ENCODE peak calls at places on chromosomes 2 and 18, in seven cellular contexts. D, X, U, R, A, F and C are unnamed samples.

GRCh38 chr2:57333221-57333620 is 713.4 kb upstream of the VRK2 start:
- DNase-seq in D (no peak), X (no peak), U (no peak), R (no peak), A (no peak), F (no peak), C (no peak)

GRCh38 chr18:33355263-33355662 is 85.3 kb downstream of the CCDC178 start:
- DNase-seq in D (no peak), X (no peak), U (no peak), R (no peak), A (no peak), F (no peak), C (no peak)

GRCh38 chr2:120319686-120320317 is 26.1 kb upstream of the INHBB start:
- DNase-seq in D (no peak), X (no peak), U (no peak), R (no peak), A (no peak), F (no peak), C (no peak)

GRCh38 chr2:14790041-14790640 is 157.6 kb downstream of the LRATD1 start:
- DNase-seq in D (no peak), X (no peak), U (no peak), R (no peak), A (no peak), F (no peak), C (no peak)

GRCh38 chr2:107001964-107002696 is 116.2 kb upstream of the ST6GAL2 start:
- DNase-seq in D (no peak), X (no peak), U (no peak), R (no peak), A (no peak), F (no peak), C (no peak)

GRCh38 chr2:105294844-105295481 is 34.6 kb downstream of the TGFBRAP1 start:
- DNase-seq in D (no peak), X (peak; percentile 59), U (peak; percentile 64), R (peak; percentile 43), A (peak; percentile 82), F (peak; percentile 44), C (peak; percentile 30)

GRCh38 chr18:35203001-35203553 is 37.8 kb upstream of the ZNF397 start:
- DNase-seq in D (no peak), X (no peak), U (no peak), R (no peak), A (no peak), F (no peak), C (peak; percentile 5)

GRCh38 chr18:3305354-3305762 is 43.4 kb downstream of the MYL12B start:
- DNase-seq in D (no peak), X (no peak), U (no peak), R (no peak), A (no peak), F (no peak), C (no peak)

GRCh38 chr2:59339121-59339836 is 1098.2 kb upstream of the FANCL start:
- DNase-seq in D (no peak), X (no peak), U (no peak), R (no peak), A (no peak), F (no peak), C (no peak)

GRCh38 chr2:164831887-164832286 is 9.7 kb downstream of the COBLL1 start:
- DNase-seq in D (no peak), X (no peak), U (no peak), R (no peak), A (no peak), F (no peak), C (no peak)

GRCh38 chr2:58834404-58834803 is 593.3 kb upstream of the FANCL start:
- DNase-seq in D (no peak), X (peak; percentile 4), U (peak; percentile 21), R (no peak), A (no peak), F (no peak), C (peak; percentile 7)

GRCh38 chr2:42652086-42652485 is 83.7 kb downstream of the MTA3 start:
- DNase-seq in D (no peak), X (no peak), U (no peak), R (no peak), A (no peak), F (no peak), C (no peak)

GRCh38 chr2:123791716-123792115 is 233.4 kb upstream of the CNTNAP5 start:
- DNase-seq in D (no peak), X (no peak), U (no peak), R (no peak), A (peak; percentile 58), F (no peak), C (no peak)

GRCh38 chr18:55546873-55547704 is 40.9 kb downstream of the TCF4 start:
- DNase-seq in D (no peak), X (no peak), U (no peak), R (no peak), A (no peak), F (no peak), C (no peak)

GRCh38 chr2:238143239-238143951 is 4.9 kb downstream of the KLHL30 start:
- DNase-seq in D (no peak), X (no peak), U (no peak), R (peak; percentile 54), A (no peak), F (no peak), C (no peak)

GRCh38 chr18:49582579-49582978 is 20.7 kb downstream of the LIPG start:
- DNase-seq in D (no peak), X (no peak), U (no peak), R (no peak), A (no peak), F (no peak), C (no peak)

DNA sequence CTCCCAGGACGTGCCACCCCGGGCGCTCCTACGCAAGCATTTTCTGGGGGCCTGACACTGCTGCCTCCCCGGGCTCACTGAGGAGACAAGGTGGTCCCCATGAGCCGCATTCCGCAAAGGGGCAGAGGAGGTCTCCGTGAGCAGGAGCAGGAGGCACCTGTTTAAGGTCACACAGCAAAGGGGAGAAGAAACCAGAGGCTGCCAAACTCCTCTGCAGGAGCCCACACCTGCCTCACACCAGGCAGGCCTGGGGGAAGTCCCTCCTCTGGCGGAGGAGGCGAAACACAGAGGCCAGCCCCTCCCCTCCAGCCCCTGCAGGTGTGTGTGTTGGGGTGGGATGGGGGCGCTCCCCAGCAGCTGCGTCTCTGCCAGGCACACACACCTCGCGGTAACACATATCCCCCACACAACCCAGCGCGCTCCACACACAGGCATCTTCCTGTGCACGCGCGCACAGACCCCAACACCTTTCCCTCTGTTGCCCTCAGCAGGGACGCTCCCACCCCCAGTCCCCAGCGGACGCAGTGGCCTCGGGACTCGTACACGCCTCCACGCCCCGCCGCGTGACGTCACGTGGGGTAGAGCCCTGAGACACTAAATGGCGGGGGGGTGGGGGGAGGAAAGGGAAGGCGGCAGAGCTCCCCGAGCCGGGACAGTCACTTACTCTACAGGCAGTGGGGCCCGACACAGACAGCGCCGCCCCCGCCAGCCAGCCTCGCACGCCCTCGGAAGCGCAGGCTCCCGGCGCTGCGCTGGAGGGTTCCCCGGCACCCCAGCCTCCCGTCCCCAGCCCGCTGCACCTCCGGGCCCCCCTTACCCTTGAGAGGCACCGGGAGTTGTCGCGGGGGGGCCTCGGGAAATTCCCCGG is 537 bp upstream of the WNT10A start:
- DNase-seq in D (peak; percentile 80), X (no peak), U (no peak), R (no peak), A (peak; percentile 74), F (no peak), C (no peak)
- TF ChIP-seq JUND in D (peak; percentile 58), X (no peak), U (no peak), R (no peak), A (no peak), F (no peak), C (no peak)

GRCh38 chr2:160889439-160889838 is 270.8 kb upstream of the TANK start:
- DNase-seq in D (no peak), X (no peak), U (no peak), R (no peak), A (no peak), F (no peak), C (no peak)

GRCh38 chr2:160891353-160891740 is 268.9 kb upstream of the TANK start:
- DNase-seq in D (no peak), X (no peak), U (no peak), R (no peak), A (no peak), F (no peak), C (no peak)

GRCh38 chr2:160893581-160893980 is 266.6 kb upstream of the TANK start:
- DNase-seq in D (no peak), X (no peak), U (no peak), R (no peak), A (no peak), F (no peak), C (no peak)

GRCh38 chr2:160890667-160891352 is 269.4 kb upstream of the TANK start:
- DNase-seq in D (no peak), X (no peak), U (no peak), R (no peak), A (no peak), F (no peak), C (no peak)

DNA sequence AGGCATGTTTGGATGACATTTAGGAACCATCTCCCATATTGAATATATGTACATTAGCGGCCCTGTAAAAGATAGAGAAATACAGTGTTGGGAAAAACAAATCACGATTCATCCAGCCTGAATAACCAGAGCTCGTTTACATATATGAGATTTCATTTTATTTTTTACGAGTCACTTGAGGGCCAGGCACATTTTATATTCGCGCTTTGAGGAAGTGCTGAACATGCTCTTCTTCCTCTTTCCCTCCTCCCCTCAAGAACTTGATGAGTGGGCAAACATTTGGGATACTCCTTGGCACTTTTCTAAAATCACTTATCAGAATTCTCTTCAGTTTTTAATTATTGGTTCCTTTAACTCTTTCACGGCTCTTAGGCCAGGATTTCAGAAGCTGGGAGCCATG is 268.0 kb upstream of the TANK start:
- DNase-seq in D (no peak), X (no peak), U (no peak), R (no peak), A (no peak), F (no peak), C (no peak)
- TF ChIP-seq JUND in D (no peak), X (no peak), U (no peak), R (no peak), A (no peak), F (no peak), C (no peak)

GRCh38 chr18:23827681-23828080 is 138.4 kb downstream of the LAMA3 start:
- DNase-seq in D (no peak), X (no peak), U (no peak), R (no peak), A (no peak), F (no peak), C (no peak)

GRCh38 chr18:23826850-23827620 is 137.8 kb downstream of the LAMA3 start:
- DNase-seq in D (no peak), X (no peak), U (no peak), R (no peak), A (no peak), F (no peak), C (no peak)

GRCh38 chr18:23824704-23825103 is 135.5 kb downstream of the LAMA3 start:
- DNase-seq in D (no peak), X (no peak), U (no peak), R (no peak), A (no peak), F (no peak), C (no peak)

GRCh38 chr18:23825496-23825895 is 136.2 kb downstream of the LAMA3 start:
- DNase-seq in D (no peak), X (no peak), U (no peak), R (no peak), A (no peak), F (no peak), C (no peak)

GRCh38 chr18:23825978-23826405 is 136.7 kb downstream of the LAMA3 start:
- DNase-seq in D (no peak), X (no peak), U (no peak), R (no peak), A (no peak), F (no peak), C (no peak)
- TF ChIP-seq JUND in D (no peak), X (no peak), U (no peak), R (no peak), A (no peak), F (no peak), C (no peak)

GRCh38 chr2:117980783-117981676 is 32.8 kb downstream of the CCDC93 start:
- DNase-seq in D (no peak), X (no peak), U (no peak), R (no peak), A (no peak), F (no peak), C (no peak)
- TF ChIP-seq JUND in D (no peak), X (no peak), U (no peak), R (no peak), A (peak; percentile 97), F (no peak), C (no peak)